ENCODE peak calls at places on chromosomes 6 and 20, in six cellular contexts. Q is HepG2, L is GM12878, G is K562, P is H1, B is GM12891. U is an unnamed sample.

GRCh38 chr6:45566882-45567281 is 189.1 kb upstream of the SUPT3H start:
- DNase-seq in Q (peak; percentile 52), L (no peak), G (no peak), P (no peak), B (no peak), U (no peak)

GRCh38 chr6:9851006-9851405 is 563.9 kb downstream of the TFAP2A start:
- DNase-seq in Q (no peak), L (no peak), G (no peak), P (no peak), B (no peak), U (no peak)

GRCh38 chr20:54148947-54149764 is 24.6 kb downstream of the CYP24A1 start:
- DNase-seq in Q (peak; percentile 94), L (no peak), G (no peak), P (no peak), B (no peak), U (no peak)

GRCh38 chr20:21235346-21235712 is 67.8 kb upstream of the XRN2 start:
- DNase-seq in Q (no peak), L (no peak), G (no peak), P (no peak), B (no peak), U (no peak)

GRCh38 chr6:112626468-112627082 is 279.4 kb downstream of the RFPL4B start:
- DNase-seq in Q (peak; percentile 10), L (no peak), G (peak; percentile 12), P (no peak), B (no peak), U (no peak)

GRCh38 chr6:132819405-132820145 is 5.2 kb downstream of the RPS12 start:
- DNase-seq in Q (peak; percentile 12), L (no peak), G (peak; percentile 23), P (no peak), B (no peak), U (no peak)

GRCh38 chr6:96899019-96899418 is 1.3 kb upstream of the NDUFAF4 start:
- DNase-seq in Q (peak; percentile 19), L (no peak), G (no peak), P (no peak), B (no peak), U (no peak)

GRCh38 chr6:28710466-28711191 is 184.9 kb downstream of the GPX5 start:
- DNase-seq in Q (peak; percentile 59), L (no peak), G (peak; percentile 81), P (peak; percentile 85), B (no peak), U (no peak)

GRCh38 chr6:108134213-108134973 is 31.4 kb upstream of the NR2E1 start:
- DNase-seq in Q (no peak), L (no peak), G (no peak), P (no peak), B (no peak), U (no peak)

GRCh38 chr6:170291271-170292110 is 613 bp upstream of the DLL1 start:
- DNase-seq in Q (no peak), L (no peak), G (no peak), P (peak; percentile 88), B (no peak), U (no peak)

GRCh38 chr6:1391692-1392309 is 2.4 kb downstream of the FOXF2 start:
- DNase-seq in Q (no peak), L (no peak), G (no peak), P (no peak), B (no peak), U (no peak)

GRCh38 chr6:150203871-150204545 is 61.2 kb downstream of the PPP1R14C start:
- DNase-seq in Q (no peak), L (no peak), G (no peak), P (no peak), B (no peak), U (no peak)

GRCh38 chr6:142377112-142377848 is 75.5 kb downstream of the ADGRG6 start:
- DNase-seq in Q (peak; percentile 69), L (no peak), G (peak; percentile 13), P (peak; percentile 65), B (no peak), U (no peak)

GRCh38 chr20:53809242-53809641 is 215.6 kb upstream of the ZNF217 start:
- DNase-seq in Q (no peak), L (no peak), G (no peak), P (no peak), B (no peak), U (no peak)

GRCh38 chr6:49549691-49550412 is 616 bp upstream of the C6orf141 start:
- DNase-seq in Q (no peak), L (no peak), G (no peak), P (no peak), B (no peak), U (no peak)

GRCh38 chr6:77440206-77440976 is 22.9 kb downstream of the HTR1B start:
- DNase-seq in Q (no peak), L (no peak), G (no peak), P (no peak), B (no peak), U (no peak)

GRCh38 chr6:136780972-136781371 is 11.3 kb downstream of the MAP3K5 start:
- DNase-seq in Q (no peak), L (no peak), G (no peak), P (no peak), B (no peak), U (no peak)

GRCh38 chr6:45351667-45352066 is 23.5 kb downstream of the RUNX2 start:
- DNase-seq in Q (no peak), L (no peak), G (peak; percentile 37), P (no peak), B (no peak), U (no peak)

GRCh38 chr20:21309678-21310467 is 6.7 kb downstream of the XRN2 start:
- DNase-seq in Q (no peak), L (no peak), G (no peak), P (no peak), B (no peak), U (no peak)

GRCh38 chr6:99745651-99746050 is 139.0 kb downstream of the PRDM13 start:
- DNase-seq in Q (no peak), L (no peak), G (no peak), P (no peak), B (no peak), U (no peak)

GRCh38 chr20:33291830-33292355 is 8.9 kb downstream of the BPIFB1 start:
- DNase-seq in Q (peak; percentile 59), L (no peak), G (peak; percentile 78), P (peak; percentile 98), B (peak; percentile 58), U (peak; percentile 63)

GRCh38 chr6:110331816-110332215 is 26.3 kb downstream of the METTL24 start:
- DNase-seq in Q (no peak), L (no peak), G (no peak), P (no peak), B (no peak), U (no peak)

DNA sequence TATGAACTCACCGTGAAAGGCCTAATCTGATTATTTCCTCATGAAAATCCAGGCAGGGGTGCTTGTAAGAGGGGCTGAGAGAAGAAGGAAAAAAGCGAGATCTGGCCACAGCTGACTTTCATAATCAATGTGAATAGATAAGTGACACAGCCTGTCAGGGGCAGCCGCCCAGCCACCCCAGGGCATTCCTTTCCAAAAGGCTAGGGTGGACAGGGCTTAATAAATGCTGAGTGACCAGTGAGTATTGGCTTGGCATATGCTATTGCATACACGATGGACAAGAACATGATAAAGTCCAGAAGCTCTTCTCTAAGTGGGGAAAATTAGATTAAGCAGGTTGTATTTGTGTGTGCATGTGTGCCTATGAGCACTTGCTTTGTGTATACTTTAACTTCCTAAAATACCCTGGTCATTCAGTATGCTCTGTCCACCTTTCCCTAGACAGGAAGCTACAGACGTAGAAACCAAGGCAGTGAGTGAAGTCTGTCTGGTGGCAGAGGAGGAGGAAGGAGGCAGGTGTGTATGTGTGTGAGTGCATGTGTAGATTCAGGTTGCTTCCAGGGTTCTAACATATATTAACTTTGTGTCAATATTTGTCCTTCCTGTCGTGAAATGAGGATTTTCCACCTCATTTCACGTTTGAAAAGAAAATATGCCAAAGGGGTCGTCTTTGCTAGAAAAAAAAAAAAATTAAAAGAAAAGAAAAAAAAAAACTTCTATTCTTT is 411.7 kb downstream of the PKHD1 start:
- DNase-seq in Q (peak; percentile 29), L (no peak), G (no peak), P (no peak), B (no peak), U (no peak)
- TF ChIP-seq POLR2AphosphoS5 in Q (peak; percentile 26), L (no peak), G (no peak), P (no peak), B (no peak), U (no peak)

DNA sequence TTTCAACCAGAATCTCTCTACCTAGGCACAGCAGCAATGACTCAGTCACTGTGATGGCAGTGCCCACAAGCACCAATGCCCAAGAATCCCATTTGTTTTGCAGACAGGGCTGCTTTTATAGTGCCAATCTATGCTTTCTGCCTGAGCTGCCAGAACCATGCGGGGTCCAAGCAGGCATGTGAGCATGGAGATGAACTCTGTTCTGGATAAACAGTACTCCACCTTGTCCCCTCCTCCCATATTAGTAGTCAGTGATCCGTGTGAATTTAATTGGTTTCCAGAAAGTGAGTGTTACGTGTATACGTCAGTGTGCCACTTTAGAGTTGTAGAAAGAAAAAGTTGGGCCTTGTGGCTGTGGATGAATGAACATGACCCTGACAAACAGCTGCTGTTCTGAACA is 79.4 kb downstream of the SASH1 start:
- DNase-seq in Q (no peak), L (no peak), G (no peak), P (no peak), B (no peak), U (no peak)
- TF ChIP-seq TAF1 in Q (no peak), L (no peak), G (no peak), P (no peak), B (no peak), U (no peak)

DNA sequence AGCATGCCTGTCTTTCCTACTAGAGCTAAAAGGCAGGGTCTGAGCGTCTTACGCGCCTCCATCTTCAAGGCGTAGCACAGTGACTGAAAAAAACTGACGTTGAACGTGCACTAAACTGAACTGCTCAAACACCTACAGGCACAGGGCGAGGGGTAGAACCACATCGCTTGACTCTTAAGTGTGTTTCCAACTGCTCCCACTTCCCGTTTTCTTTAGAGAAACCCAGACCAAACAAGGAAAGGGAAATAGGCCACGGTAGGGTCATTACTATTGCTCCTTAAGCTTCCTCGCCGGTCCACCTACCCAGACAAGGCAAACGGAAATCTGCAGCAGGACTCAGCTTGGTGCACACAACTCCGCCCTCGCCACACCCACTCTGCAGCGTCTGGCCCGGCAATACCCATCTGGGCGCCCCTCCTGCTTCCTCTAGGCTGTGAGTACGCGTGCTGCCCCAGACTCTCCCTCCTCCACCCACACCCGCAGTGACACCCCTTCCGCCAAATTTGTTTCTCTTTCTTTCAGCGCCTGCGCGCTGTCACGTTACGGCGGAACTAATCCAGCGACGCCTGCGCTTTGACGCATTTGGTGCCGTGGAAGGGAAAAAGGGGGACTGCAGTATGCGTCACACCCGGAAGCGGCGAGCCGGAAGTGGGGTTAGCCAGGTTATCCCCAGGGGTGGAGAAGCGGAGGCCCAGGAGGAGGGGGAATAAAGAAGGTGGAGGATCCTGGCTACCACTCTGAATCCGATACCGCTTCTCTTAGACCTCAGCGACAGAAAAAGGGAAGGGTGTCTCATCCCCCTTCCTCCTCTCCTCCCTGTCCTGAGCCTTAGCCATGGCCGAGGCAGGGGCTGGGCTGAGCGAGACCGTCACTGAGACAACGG is at the start of gene PPP1R11:
- DNase-seq in Q (peak; percentile 99), L (peak; percentile 99), G (peak; percentile 96), P (peak; percentile 91), B (peak; percentile 83), U (peak; percentile 76)
- TF ChIP-seq POLR2A in Q (peak; percentile 65), L (peak; percentile 91), G (peak; percentile 93), P (peak; percentile 84), B (peak; percentile 90), U (peak; percentile 88)

DNA sequence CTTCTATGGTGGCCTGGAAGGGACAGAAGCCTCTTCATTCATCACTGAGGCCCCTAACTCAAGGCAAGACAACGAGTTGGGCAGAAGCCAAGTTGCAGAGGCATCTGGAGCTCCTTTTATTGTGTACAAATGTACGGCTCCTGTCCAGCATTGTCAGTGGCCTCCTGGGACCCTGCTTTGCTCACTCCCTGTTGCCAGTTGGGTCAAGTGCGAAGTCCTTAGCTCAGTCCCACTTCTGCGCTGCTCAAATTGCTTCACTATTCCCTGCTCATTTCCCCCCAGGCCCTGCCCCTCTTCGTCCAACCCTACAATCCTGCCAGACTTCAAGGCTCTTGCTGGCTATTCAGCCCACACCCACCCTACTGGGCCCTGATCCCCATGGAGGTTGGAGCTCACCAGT is 181.3 kb upstream of the PMEPA1 start:
- DNase-seq in Q (no peak), L (no peak), G (no peak), P (no peak), B (no peak), U (no peak)
- TF ChIP-seq POLR2AphosphoS5 in Q (no peak), L (no peak), G (no peak), P (no peak), B (no peak), U (no peak)

U was measured in GM12892.